ENCODE peak calls at places on chromosomes 12 and 14, in eight cellular contexts. N is transverse colon, F is HepG2, C is stomach, H is endothelial cell of umbilical vein, A is prostate gland, V is HCT116, Z is breast epithelium. O is an unnamed sample. For H3K9me3 and H3K36me3, the result is how much of the 10 kb centered on the place peaks cover.

GRCh38 chr14:98167702-98168101 is 1104.3 kb downstream of the BCL11B start:
- DNase-seq in N (no peak), F (no peak), C (no peak), H (no peak), A (no peak), V (no peak), Z (no peak), O (no peak)

GRCh38 chr12:40502322-40502721 is 189.9 kb upstream of the CNTN1 start:
- DNase-seq in N (no peak), F (no peak), C (no peak), H (no peak), A (no peak), V (no peak), Z (no peak), O (no peak)

GRCh38 chr12:10214877-10215267 is 2.2 kb downstream of the GABARAPL1 start:
- DNase-seq in N (no peak), F (no peak), C (no peak), H (no peak), A (no peak), V (no peak), Z (no peak), O (no peak)

GRCh38 chr14:68864301-68864810 is 71.5 kb upstream of the ZFP36L1 start:
- DNase-seq in N (no peak), F (no peak), C (no peak), H (no peak), A (no peak), V (no peak), Z (no peak), O (no peak)

GRCh38 chr14:55580401-55581010 is 499 bp downstream of the KTN1 start:
- DNase-seq in N (peak), F (no peak), C (peak), H (peak), A (peak), V (no peak), Z (peak), O (peak)

GRCh38 chr12:66409195-66409871 is 107.0 kb downstream of the HELB start:
- DNase-seq in N (no peak), F (peak), C (no peak), H (peak), A (no peak), V (peak), Z (no peak), O (no peak)

GRCh38 chr14:22648506-22648905 is 4.4 kb upstream of the OR6J1 start:
- DNase-seq in N (no peak), F (no peak), C (no peak), H (no peak), A (no peak), V (no peak), Z (no peak), O (no peak)

GRCh38 chr12:92943482-92944250 is 14.6 kb upstream of the EEA1 start:
- DNase-seq in N (no peak), F (peak), C (no peak), H (no peak), A (no peak), V (no peak), Z (no peak), O (no peak)

GRCh38 chr12:46771268-46771837 is 54.4 kb downstream of the SLC38A4 start:
- DNase-seq in N (no peak), F (no peak), C (no peak), H (peak), A (no peak), V (no peak), Z (no peak), O (no peak)

GRCh38 chr12:19129121-19129485 is 430 bp upstream of the PLEKHA5 start:
- DNase-seq in N (no peak), F (no peak), C (no peak), H (peak), A (no peak), V (peak), Z (no peak), O (no peak)

GRCh38 chr12:88904705-88905104 is 324.4 kb upstream of the KITLG start:
- DNase-seq in N (no peak), F (peak), C (no peak), H (no peak), A (peak), V (no peak), Z (no peak), O (no peak)

GRCh38 chr12:32776258-32776657 is 20.6 kb upstream of the YARS2 start:
- DNase-seq in N (no peak), F (no peak), C (no peak), H (no peak), A (no peak), V (no peak), Z (no peak), O (no peak)

DNA sequence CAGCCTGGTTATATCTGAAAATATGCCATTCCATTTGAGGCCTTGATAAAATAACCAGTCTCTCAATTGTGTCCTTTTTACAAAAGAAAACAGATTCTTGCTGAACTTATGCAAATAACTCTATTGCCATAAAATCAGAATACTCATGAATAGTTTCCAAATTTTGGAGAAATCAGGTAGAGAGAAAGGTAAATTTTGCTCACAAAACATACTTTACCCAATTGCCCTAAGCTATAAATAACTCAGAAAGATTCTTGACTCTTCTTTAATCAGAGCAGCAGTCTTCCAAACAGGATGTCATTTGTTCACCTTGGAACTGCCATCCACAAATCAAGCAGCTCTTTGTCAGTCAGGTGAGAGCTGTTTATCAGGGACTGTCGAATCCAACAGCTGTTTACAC is 12.6 kb downstream of the ZNF26 start:
- DNase-seq in N (no peak), F (no peak), C (no peak), H (no peak), A (no peak), V (no peak), Z (no peak), O (no peak)
- H3K9me3 ChIP-seq in N (half or more), F (half or more), C (half or more), H (under half), A (under half), V (under half), Z (half or more), O (half or more)

DNA sequence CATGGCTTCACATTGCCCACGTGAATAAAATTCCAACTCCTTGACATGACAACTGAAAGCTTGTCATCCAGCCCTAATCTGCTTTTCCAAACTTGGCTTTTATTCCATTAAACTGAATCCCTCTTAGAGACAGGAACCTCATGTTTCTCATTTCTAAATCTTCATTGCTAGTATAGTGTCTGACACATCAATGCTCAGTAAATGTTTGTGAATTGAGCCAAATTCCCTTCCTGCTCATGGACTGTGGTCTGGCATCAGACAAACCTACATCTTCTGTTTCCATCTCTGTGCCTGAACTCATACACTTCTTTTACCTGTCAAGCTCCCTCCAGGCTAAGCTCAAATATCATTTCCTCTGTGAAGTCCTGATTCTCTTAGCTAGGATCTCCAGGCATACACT is 4.3 kb upstream of the FKBP11 start:
- DNase-seq in N (no peak), F (no peak), C (no peak), H (no peak), A (no peak), V (no peak), Z (no peak), O (no peak)
- H3K36me3 ChIP-seq in N (under half), F (under half), C (half or more), H (under half), A (under half), V (under half), Z (under half), O (half or more)

GRCh38 chr14:73727181-73727580 is 13.0 kb upstream of the PNMA1 start:
- DNase-seq in N (no peak), F (no peak), C (no peak), H (no peak), A (no peak), V (no peak), Z (no peak), O (no peak)

GRCh38 chr14:73729015-73729330 is 14.8 kb upstream of the PNMA1 start:
- DNase-seq in N (no peak), F (no peak), C (no peak), H (no peak), A (no peak), V (no peak), Z (no peak), O (no peak)

GRCh38 chr14:73726025-73726961 is 12.1 kb upstream of the PNMA1 start:
- DNase-seq in N (no peak), F (no peak), C (no peak), H (no peak), A (no peak), V (no peak), Z (no peak), O (no peak)

GRCh38 chr14:73729556-73730265 is 15.5 kb upstream of the PNMA1 start:
- DNase-seq in N (no peak), F (no peak), C (no peak), H (no peak), A (no peak), V (no peak), Z (peak), O (no peak)

GRCh38 chr14:73728106-73729014 is 14.2 kb upstream of the PNMA1 start:
- DNase-seq in N (peak), F (peak), C (peak), H (peak), A (peak), V (peak), Z (peak), O (peak)
- TF ChIP-seq POLR2AphosphoS5 in N (peak), F (no peak), C (peak), H (peak), A (peak), V (no peak), Z (peak), O (peak)

GRCh38 chr14:105899657-105900397 is 373.4 kb downstream of the TMEM121 start:
- DNase-seq in N (no peak), F (no peak), C (no peak), H (no peak), A (no peak), V (no peak), Z (no peak), O (peak)
- H3K9me3 ChIP-seq in N (under half), F (under half), C (under half), H (under half), A (under half), V (under half), Z (under half), O (under half)

GRCh38 chr14:90615444-90616095 is 200.7 kb downstream of the TTC7B start:
- DNase-seq in N (no peak), F (no peak), C (no peak), H (peak), A (no peak), V (no peak), Z (no peak), O (no peak)
- H3K36me3 ChIP-seq in N (under half), F (under half), C (under half), H (under half), A (under half), V (under half), Z (under half), O (under half)

GRCh38 chr12:104718581-104718980 is 239.5 kb downstream of the SLC41A2 start:
- DNase-seq in N (no peak), F (no peak), C (no peak), H (no peak), A (no peak), V (no peak), Z (no peak), O (no peak)
- TF ChIP-seq POLR2AphosphoS5 in N (no peak), F (no peak), C (peak), H (no peak), A (no peak), V (no peak), Z (no peak), O (no peak)

DNA sequence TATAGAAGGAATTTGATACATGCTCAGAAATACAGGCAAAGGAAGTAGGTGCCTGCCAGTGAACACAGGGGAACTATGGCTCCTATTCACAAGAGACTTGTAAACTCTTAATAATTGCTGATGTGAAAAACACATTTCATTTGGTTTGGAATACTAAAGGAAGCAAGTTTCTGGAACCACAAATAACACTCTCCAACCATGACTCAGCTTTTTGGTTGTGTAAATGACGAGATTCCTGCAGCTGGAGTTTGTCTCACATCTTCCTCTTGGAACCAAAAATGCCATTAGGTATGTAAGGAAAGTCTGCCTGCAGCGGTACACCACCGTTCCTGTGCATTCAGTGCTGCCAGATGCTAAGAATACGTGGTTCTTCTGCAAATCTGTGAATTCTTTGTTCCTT is 4.5 kb upstream of the OR11H6 start:
- DNase-seq in N (no peak), F (no peak), C (no peak), H (no peak), A (no peak), V (no peak), Z (no peak), O (no peak)
- H3K9me3 ChIP-seq in N (under half), F (under half), C (under half), H (under half), A (under half), V (under half), Z (under half), O (under half)

GRCh38 chr14:34522496-34522895 is 17.0 kb downstream of the EAPP start:
- DNase-seq in N (no peak), F (no peak), C (no peak), H (peak), A (peak), V (no peak), Z (no peak), O (no peak)

GRCh38 chr14:34527591-34527990 is 11.9 kb downstream of the EAPP start:
- DNase-seq in N (no peak), F (no peak), C (no peak), H (no peak), A (no peak), V (no peak), Z (no peak), O (no peak)
- H3K36me3 ChIP-seq in N (half or more), F (half or more), C (half or more), H (under half), A (under half), V (under half), Z (under half), O (half or more)

O was measured in spleen.